ENCODE peak calls at places on chromosomes 3 and 15, in eight cellular contexts. B, O, A, E, Y, Q, T and M are unnamed samples.

GRCh38 chr3:196604548-196604947 is 34.9 kb upstream of the NRROS start:
- DNase-seq in B (no peak), O (no peak), A (no peak), E (no peak), Y (no peak), Q (no peak), T (no peak), M (no peak)

GRCh38 chr3:20324664-20325478 is 138.9 kb upstream of the SGO1 start:
- DNase-seq in B (no peak), O (no peak), A (no peak), E (no peak), Y (no peak), Q (no peak), T (no peak), M (no peak)

GRCh38 chr3:38327335-38328009 is 19.1 kb upstream of the XYLB start:
- DNase-seq in B (no peak), O (no peak), A (no peak), E (no peak), Y (no peak), Q (no peak), T (no peak), M (no peak)

GRCh38 chr15:88891540-88892254 is 3.6 kb downstream of the HAPLN3 start:
- DNase-seq in B (no peak), O (no peak), A (no peak), E (no peak), Y (no peak), Q (no peak), T (no peak), M (no peak)

GRCh38 chr3:177041730-177042551 is 155.3 kb downstream of the TBL1XR1 start:
- DNase-seq in B (no peak), O (no peak), A (no peak), E (no peak), Y (no peak), Q (no peak), T (no peak), M (no peak)

GRCh38 chr15:50435772-50436171 is 11.6 kb downstream of the USP8 start:
- DNase-seq in B (no peak), O (no peak), A (no peak), E (no peak), Y (no peak), Q (no peak), T (no peak), M (no peak)

GRCh38 chr15:79089890-79090486 is 592 bp downstream of the RASGRF1 start:
- DNase-seq in B (no peak), O (no peak), A (no peak), E (no peak), Y (no peak), Q (no peak), T (no peak), M (peak; percentile 14)

GRCh38 chr15:95141486-95141885 is 910.1 kb downstream of the MCTP2 start:
- DNase-seq in B (no peak), O (no peak), A (no peak), E (no peak), Y (no peak), Q (no peak), T (no peak), M (no peak)

GRCh38 chr15:20671665-20672064 is 130.1 kb upstream of the GOLGA6L6 start:
- DNase-seq in B (no peak), O (no peak), A (no peak), E (no peak), Y (no peak), Q (no peak), T (no peak), M (no peak)

GRCh38 chr3:64109438-64109837 is 86.1 kb upstream of the PSMD6 start:
- DNase-seq in B (no peak), O (no peak), A (no peak), E (no peak), Y (no peak), Q (no peak), T (no peak), M (no peak)

GRCh38 chr15:83170474-83171165 is 37.0 kb downstream of the HDGFL3 start:
- DNase-seq in B (no peak), O (no peak), A (no peak), E (no peak), Y (no peak), Q (no peak), T (peak; percentile 12), M (no peak)

GRCh38 chr3:99789322-99789721 is 28.3 kb upstream of the CMSS1 start:
- DNase-seq in B (no peak), O (peak; percentile 33), A (no peak), E (no peak), Y (no peak), Q (no peak), T (no peak), M (no peak)

GRCh38 chr3:122102191-122102935 is 47.2 kb downstream of the CD86 start:
- DNase-seq in B (no peak), O (no peak), A (no peak), E (no peak), Y (no peak), Q (no peak), T (no peak), M (no peak)

GRCh38 chr3:110664148-110664547 is 407.5 kb upstream of the NECTIN3 start:
- DNase-seq in B (no peak), O (no peak), A (no peak), E (no peak), Y (no peak), Q (no peak), T (no peak), M (no peak)

GRCh38 chr15:28923726-28924280 is 38.0 kb downstream of the APBA2 start:
- DNase-seq in B (no peak), O (no peak), A (no peak), E (no peak), Y (no peak), Q (no peak), T (no peak), M (no peak)

GRCh38 chr3:183188895-183189462 is 26.4 kb upstream of the LAMP3 start:
- DNase-seq in B (no peak), O (peak; percentile 14), A (peak; percentile 56), E (no peak), Y (no peak), Q (no peak), T (no peak), M (peak; percentile 48)

DNA sequence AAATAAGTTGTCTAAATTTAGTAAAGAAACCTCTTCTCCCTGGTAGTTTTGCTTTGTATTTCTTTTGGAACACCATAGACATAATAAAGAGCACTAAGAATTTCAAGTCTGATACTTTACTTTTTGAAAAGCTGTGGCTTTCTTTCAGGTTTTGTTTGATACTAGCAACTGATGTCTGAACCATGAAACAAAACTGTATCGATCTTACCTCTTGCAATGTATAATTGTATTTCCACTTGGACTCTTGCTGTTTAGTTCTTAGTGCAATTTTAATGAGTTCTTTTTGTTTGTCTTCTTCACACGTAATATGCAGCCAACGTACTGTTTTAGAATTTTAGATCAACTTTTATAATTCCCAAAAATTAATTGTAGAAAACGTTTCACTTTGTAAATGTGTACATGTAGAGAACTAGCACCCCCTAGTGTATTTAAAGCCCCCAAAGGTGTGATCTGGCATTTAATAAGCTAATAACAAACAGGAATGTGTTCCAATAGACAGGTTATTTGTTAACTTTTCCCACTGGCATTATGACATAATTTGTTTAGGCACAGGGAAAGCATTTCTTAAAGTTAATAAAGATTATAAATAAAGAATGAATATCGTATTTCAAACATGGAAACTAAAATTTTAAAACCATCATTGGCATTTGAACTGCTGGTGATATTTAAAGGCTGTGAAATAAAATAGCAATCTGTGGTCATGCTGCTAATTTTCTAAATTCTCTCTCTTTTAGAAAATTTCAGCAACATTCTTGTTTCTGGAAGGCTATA is 289.1 kb upstream of the DNAJC19 start:
- DNase-seq in B (no peak), O (no peak), A (no peak), E (no peak), Y (no peak), Q (no peak), T (no peak), M (no peak)
- TF ChIP-seq CTCF in B (peak; percentile 12), O (no peak), A (peak; percentile 46), E (peak; percentile 59), Y (no peak), Q (no peak), T (no peak), M (no peak)

GRCh38 chr15:90214553-90215205 is 13.5 kb downstream of the SEMA4B start:
- DNase-seq in B (no peak), O (peak; percentile 69), A (no peak), E (no peak), Y (no peak), Q (no peak), T (no peak), M (no peak)
- TF ChIP-seq CTCF in B (no peak), O (peak; percentile 13), A (no peak), E (peak; percentile 22), Y (peak; percentile 27), Q (no peak), T (peak; percentile 41), M (peak; percentile 35)

DNA sequence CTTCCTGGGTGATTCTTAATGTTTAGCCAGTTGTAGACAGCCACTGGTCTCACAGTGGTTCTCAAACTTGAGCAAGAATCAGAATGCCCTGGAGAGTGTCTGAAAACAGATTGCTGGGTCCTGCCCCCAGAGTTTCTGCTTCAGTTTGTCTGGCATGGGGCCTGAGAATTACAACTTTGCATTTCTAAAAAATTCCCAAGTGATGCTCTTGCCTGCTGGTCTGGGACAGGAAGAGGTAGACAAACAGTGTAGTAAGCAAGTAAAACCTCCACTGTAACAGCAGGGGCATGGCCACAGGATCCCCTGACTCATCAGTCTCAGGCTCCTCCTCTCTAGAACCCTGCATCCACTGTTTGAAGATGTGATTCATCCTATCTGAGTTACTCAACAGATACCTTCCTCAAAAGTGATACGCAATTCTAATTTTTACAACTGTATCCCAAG is 36.5 kb downstream of the DZIP1L start:
- DNase-seq in B (no peak), O (peak; percentile 71), A (no peak), E (no peak), Y (no peak), Q (no peak), T (peak; percentile 85), M (peak; percentile 67)
- TF ChIP-seq CTCF in B (no peak), O (no peak), A (no peak), E (no peak), Y (no peak), Q (no peak), T (no peak), M (no peak)

GRCh38 chr15:81068516-81068915 is 65.6 kb upstream of the CFAP161 start:
- DNase-seq in B (no peak), O (no peak), A (no peak), E (no peak), Y (no peak), Q (no peak), T (no peak), M (no peak)

GRCh38 chr15:81069909-81070308 is 64.2 kb upstream of the CFAP161 start:
- DNase-seq in B (no peak), O (no peak), A (no peak), E (no peak), Y (no peak), Q (no peak), T (no peak), M (no peak)

GRCh38 chr15:81071705-81072104 is 62.4 kb upstream of the CFAP161 start:
- DNase-seq in B (no peak), O (no peak), A (no peak), E (no peak), Y (no peak), Q (no peak), T (no peak), M (no peak)

GRCh38 chr15:81071130-81071529 is 62.9 kb upstream of the CFAP161 start:
- DNase-seq in B (no peak), O (no peak), A (no peak), E (no peak), Y (no peak), Q (no peak), T (peak; percentile 50), M (no peak)

DNA sequence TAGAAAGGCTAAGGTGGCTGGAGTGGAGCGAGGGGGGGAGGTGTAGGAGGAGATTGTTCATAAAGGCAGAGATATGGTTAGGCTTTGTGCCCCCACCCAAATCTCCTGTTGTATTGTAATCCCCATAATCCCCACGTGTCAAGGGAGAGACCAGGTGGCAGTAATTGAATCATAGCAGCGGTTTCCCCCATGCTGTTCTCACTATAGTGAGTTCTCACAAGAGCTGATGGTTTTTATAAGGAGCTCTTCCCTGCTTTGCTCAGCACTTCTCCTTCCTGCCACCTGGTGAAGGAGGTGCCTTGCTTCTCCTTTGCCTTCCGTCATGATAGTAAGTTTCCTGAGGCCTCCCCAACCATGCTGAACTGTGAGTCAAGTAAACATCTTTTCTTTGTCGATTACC is 64.7 kb upstream of the CFAP161 start:
- DNase-seq in B (no peak), O (no peak), A (no peak), E (no peak), Y (no peak), Q (no peak), T (no peak), M (no peak)
- TF ChIP-seq CTCF in B (no peak), O (no peak), A (no peak), E (no peak), Y (no peak), Q (no peak), T (no peak), M (no peak)